ENCODE peak calls at places on chromosome 19, in eight cellular contexts. P is uterus, I is H7, Q is Peyer's patch, H is kidney epithelial cell, D is endodermal cell, L is SJCRH30, F is esophagus squamous epithelium. X is an unnamed sample.

GRCh38 chr19:49637865-49638350 is 2.0 kb downstream of the RRAS start:
- DNase-seq in I (peak; percentile 88), L (peak; percentile 62), F (no peak), P (peak; percentile 85), H (no peak), Q (no peak), D (peak; percentile 88), X (peak; percentile 46)

GRCh38 chr19:7391218-7391670 is 42.5 kb downstream of the ARHGEF18 start:
- DNase-seq in D (no peak), H (peak; percentile 86), Q (no peak), P (no peak), I (peak; percentile 3), F (no peak), L (no peak), X (peak; percentile 43)

GRCh38 chr19:23772668-23773063 is 14.0 kb upstream of the ZNF681 start:
- DNase-seq in F (no peak), D (no peak), P (no peak), H (no peak), L (no peak), I (no peak), Q (no peak), X (no peak)

GRCh38 chr19:47820410-47820809 is 1.3 kb upstream of the CRX start:
- DNase-seq in H (no peak), Q (no peak), P (no peak), F (no peak), D (no peak), L (peak; percentile 89), I (no peak), X (no peak)

GRCh38 chr19:5395996-5396939 is 55.7 kb upstream of the PTPRS start:
- DNase-seq in D (peak; percentile 52), F (no peak), P (no peak), Q (no peak), H (no peak), I (peak; percentile 62), L (no peak), X (no peak)

GRCh38 chr19:48698046-48698445 is 2.3 kb downstream of the FUT2 start:
- DNase-seq in F (no peak), Q (no peak), H (no peak), P (no peak), L (peak; percentile 61), D (no peak), I (peak; percentile 14), X (no peak)

GRCh38 chr19:34732548-34733255 is 1.3 kb upstream of the ZNF181 start:
- DNase-seq in Q (no peak), H (no peak), D (peak; percentile 61), P (peak; percentile 28), I (peak; percentile 64), L (no peak), F (no peak), X (no peak)

GRCh38 chr19:49594157-49595005 is 3.4 kb downstream of the PRR12 start:
- DNase-seq in L (no peak), Q (no peak), I (peak; percentile 46), F (no peak), H (no peak), D (no peak), P (no peak), X (no peak)

GRCh38 chr19:49855676-49856573 is 5.0 kb downstream of the PTOV1 start:
- DNase-seq in F (no peak), Q (no peak), H (no peak), P (no peak), I (peak; percentile 55), D (peak; percentile 66), L (no peak), X (no peak)

GRCh38 chr19:42017040-42017439 is 23.0 kb upstream of the ATP1A3 start:
- DNase-seq in I (no peak), P (no peak), F (no peak), H (no peak), Q (no peak), L (no peak), D (no peak), X (no peak)

GRCh38 chr19:55080121-55080914 is 4.6 kb downstream of the EPS8L1 start:
- DNase-seq in P (no peak), D (peak; percentile 98), H (no peak), I (peak; percentile 98), F (no peak), Q (peak; percentile 48), L (peak; percentile 39), X (peak; percentile 91)

GRCh38 chr19:55083004-55083850 is 7.6 kb downstream of the EPS8L1 start:
- DNase-seq in L (no peak), D (peak; percentile 81), F (no peak), Q (no peak), P (no peak), I (peak; percentile 85), H (no peak), X (no peak)

GRCh38 chr19:55080915-55081772 is 5.5 kb downstream of the EPS8L1 start:
- DNase-seq in F (no peak), Q (peak; percentile 76), H (no peak), D (peak; percentile 100), I (peak; percentile 98), P (no peak), L (no peak), X (peak; percentile 92)

GRCh38 chr19:55082023-55082851 is 6.6 kb downstream of the EPS8L1 start:
- DNase-seq in F (no peak), H (no peak), P (no peak), D (peak; percentile 93), I (peak; percentile 94), Q (no peak), L (no peak), X (no peak)

GRCh38 chr19:55081773-55082022 is 6.0 kb downstream of the EPS8L1 start:
- DNase-seq in P (no peak), D (no peak), Q (no peak), H (no peak), I (no peak), F (no peak), L (no peak), X (no peak)
- H3K27me3 ChIP-seq in P (peaks cover 36% of the 10 kb centered on the region), D (peaks cover 60% of the 10 kb centered on the region), Q (no peaks in the 10 kb centered on the region), H (peaks cover 47% of the 10 kb centered on the region), I (peaks cover 60% of the 10 kb centered on the region), F (no peaks in the 10 kb centered on the region), L (no peaks in the 10 kb centered on the region), X (no peaks in the 10 kb centered on the region)

DNA sequence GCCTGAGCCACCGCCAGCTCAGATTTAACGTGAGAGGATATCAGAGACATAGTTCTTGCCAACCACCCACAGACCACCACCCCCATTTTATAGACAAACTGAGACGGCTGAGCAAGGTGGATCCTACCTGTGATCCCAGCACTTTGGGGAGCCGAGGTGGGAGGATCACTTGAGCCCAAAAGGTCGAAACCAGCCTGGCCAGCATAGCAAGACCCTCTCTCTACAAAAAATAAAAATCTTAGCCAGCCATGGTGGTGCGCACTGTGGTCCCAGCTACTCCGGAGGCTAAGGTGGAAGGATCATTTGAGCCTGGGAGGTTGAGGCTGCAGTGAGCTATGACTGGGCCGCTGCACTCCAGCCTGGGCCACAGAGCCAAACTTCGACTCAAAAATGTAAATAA is 30.6 kb upstream of the NDUFS7 start:
- DNase-seq in H (no peak), Q (no peak), F (no peak), I (no peak), P (no peak), D (no peak), L (no peak), X (no peak)
- H3K27me3 ChIP-seq in H (no peaks in the 10 kb centered on the region), Q (no peaks in the 10 kb centered on the region), F (no peaks in the 10 kb centered on the region), I (no peaks in the 10 kb centered on the region), P (no peaks in the 10 kb centered on the region), D (no peaks in the 10 kb centered on the region), L (no peaks in the 10 kb centered on the region), X (no peaks in the 10 kb centered on the region)

GRCh38 chr19:54673222-54673621 is 10.4 kb downstream of the LILRB4 start:
- DNase-seq in H (no peak), Q (no peak), P (no peak), I (no peak), D (no peak), L (no peak), F (no peak), X (no peak)

GRCh38 chr19:54667217-54667616 is 4.4 kb downstream of the LILRB4 start:
- DNase-seq in F (no peak), H (no peak), L (no peak), D (no peak), Q (no peak), I (no peak), P (no peak), X (no peak)

GRCh38 chr19:54668353-54668752 is 5.6 kb downstream of the LILRB4 start:
- DNase-seq in I (no peak), L (no peak), Q (no peak), H (no peak), D (no peak), P (no peak), F (no peak), X (no peak)

GRCh38 chr19:54674021-54674617 is 11.3 kb downstream of the LILRB4 start:
- DNase-seq in D (no peak), I (peak; percentile 37), L (peak; percentile 63), P (no peak), H (no peak), F (no peak), Q (no peak), X (no peak)

GRCh38 chr19:54670576-54671347 is 8.0 kb downstream of the LILRB4 start:
- DNase-seq in I (no peak), F (no peak), L (no peak), Q (no peak), H (no peak), D (no peak), P (no peak), X (no peak)
- H3K27me3 ChIP-seq in I (no peaks in the 10 kb centered on the region), F (no peaks in the 10 kb centered on the region), L (no peaks in the 10 kb centered on the region), Q (no peaks in the 10 kb centered on the region), H (no peaks in the 10 kb centered on the region), D (no peaks in the 10 kb centered on the region), P (no peaks in the 10 kb centered on the region), X (no peaks in the 10 kb centered on the region)

GRCh38 chr19:54294539-54294938 is 13.6 kb upstream of the LILRB2 start:
- DNase-seq in L (no peak), H (no peak), P (no peak), I (no peak), F (no peak), Q (no peak), D (no peak), X (no peak)

GRCh38 chr19:54299515-54299914 is 13.5 kb downstream of the LILRA5 start:
- DNase-seq in D (no peak), L (no peak), I (no peak), P (no peak), F (no peak), H (no peak), Q (no peak), X (no peak)

GRCh38 chr19:54298357-54299125 is 14.4 kb downstream of the LILRA5 start:
- DNase-seq in I (no peak), P (no peak), D (no peak), L (no peak), H (no peak), Q (no peak), F (no peak), X (no peak)

GRCh38 chr19:54299126-54299498 is 13.9 kb downstream of the LILRA5 start:
- DNase-seq in F (no peak), I (no peak), Q (no peak), P (no peak), D (no peak), H (no peak), L (no peak), X (no peak)

DNA sequence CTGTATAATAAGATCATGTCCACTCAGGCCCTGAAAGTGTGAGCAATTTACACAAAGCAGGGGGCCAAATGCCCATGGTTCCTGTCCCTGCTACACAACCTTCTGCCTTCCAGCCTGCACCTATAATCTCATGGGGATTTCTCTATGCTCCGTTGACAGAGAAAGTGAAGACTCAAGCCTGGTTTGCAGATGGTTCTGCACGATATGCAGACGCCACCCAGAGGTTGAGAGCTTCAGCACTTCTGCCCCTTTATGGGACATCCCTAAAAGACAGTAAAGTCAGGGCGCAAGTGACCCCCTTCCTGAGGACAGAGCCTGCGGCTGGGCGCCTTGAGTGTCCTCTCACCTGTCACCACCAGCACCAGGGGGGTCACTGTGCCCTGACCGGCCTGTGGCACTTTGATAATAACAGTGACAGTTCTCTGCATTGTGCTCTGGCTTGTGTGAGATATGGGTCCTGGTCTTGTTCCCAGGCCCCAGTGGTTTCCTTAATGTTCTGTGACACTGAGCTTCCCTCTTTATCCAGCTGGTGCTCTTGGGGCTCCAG is 15.1 kb downstream of the LILRA5 start:
- DNase-seq in H (no peak), P (no peak), F (no peak), L (peak; percentile 10), D (no peak), Q (no peak), I (peak; percentile 56), X (peak; percentile 13)
- H3K27me3 ChIP-seq in H (no peaks in the 10 kb centered on the region), P (no peaks in the 10 kb centered on the region), F (no peaks in the 10 kb centered on the region), L (peaks cover 5% of the 10 kb centered on the region), D (peaks cover 7% of the 10 kb centered on the region), Q (no peaks in the 10 kb centered on the region), I (no peaks in the 10 kb centered on the region), X (no peaks in the 10 kb centered on the region)